ENCODE peak calls at places on chromosomes 16 and 17, in ten cellular contexts. Q is IMR-90, R is suprapubic skin, Z is BE2C, N is fibroblast of pulmonary artery, I is lower leg skin, E is tibial nerve, A is neural progenitor cell, L is A549, B is left ventricle myocardium inferior. V is an unnamed sample.

GRCh38 chr17:36932383-36933173 is 4.7 kb upstream of the LHX1 start:
- DNase-seq in E (no peak), L (no peak), N (no peak), B (no peak), Z (no peak), I (no peak), Q (no peak), R (no peak), A (no peak), V (no peak)

GRCh38 chr16:69937465-69937951 is 13.6 kb upstream of the CLEC18A start:
- DNase-seq in E (no peak), B (no peak), Q (no peak), I (no peak), A (peak), Z (no peak), L (peak), N (peak), R (peak), V (no peak)

GRCh38 chr16:68420366-68420765 is 27.9 kb downstream of the SMPD3 start:
- DNase-seq in Q (no peak), Z (no peak), A (no peak), R (no peak), L (no peak), B (no peak), N (no peak), E (no peak), I (no peak), V (no peak)

GRCh38 chr17:10059684-10060211 is 138.7 kb downstream of the GAS7 start:
- DNase-seq in E (no peak), Q (peak), A (no peak), N (peak), I (no peak), Z (no peak), L (no peak), B (peak), R (peak), V (no peak)

GRCh38 chr17:50607522-50607921 is 27.2 kb upstream of the ABCC3 start:
- DNase-seq in E (no peak), B (no peak), L (no peak), R (no peak), Q (no peak), I (no peak), Z (no peak), A (no peak), N (no peak), V (no peak)

GRCh38 chr17:28501421-28502284 is 4.5 kb upstream of the FOXN1 start:
- DNase-seq in B (no peak), A (no peak), R (no peak), Q (no peak), Z (no peak), N (no peak), I (no peak), E (no peak), L (no peak), V (no peak)

GRCh38 chr17:27473748-27474609 is 17.7 kb downstream of the KSR1 start:
- DNase-seq in E (no peak), L (no peak), B (peak), R (no peak), I (no peak), A (no peak), Z (peak), Q (no peak), N (peak), V (no peak)

GRCh38 chr17:80664217-80664780 is 119.7 kb downstream of the RPTOR start:
- DNase-seq in N (no peak), I (no peak), A (no peak), Z (no peak), E (no peak), L (no peak), Q (no peak), R (no peak), B (no peak), V (no peak)

GRCh38 chr16:4852221-4852872 is 5.1 kb downstream of the UBN1 start:
- DNase-seq in E (no peak), A (no peak), Z (no peak), Q (peak), B (no peak), L (peak), I (no peak), N (peak), R (no peak), V (no peak)

GRCh38 chr16:82971126-82971525 is 344.4 kb downstream of the CDH13 start:
- DNase-seq in B (no peak), L (no peak), Q (no peak), R (no peak), I (no peak), A (no peak), E (no peak), Z (no peak), N (no peak), V (no peak)

GRCh38 chr17:9401434-9401833 is 174.2 kb downstream of the STX8 start:
- DNase-seq in I (no peak), A (no peak), Q (peak), L (peak), R (no peak), B (no peak), Z (no peak), E (no peak), N (peak), V (no peak)

GRCh38 chr17:29212681-29213121 is 32.5 kb upstream of the MYO18A start:
- DNase-seq in B (no peak), N (no peak), Q (peak), A (no peak), I (peak), E (no peak), Z (no peak), R (no peak), L (no peak), V (no peak)

GRCh38 chr17:6753006-6753445 is 2.8 kb upstream of the XAF1 start:
- DNase-seq in A (peak), N (peak), L (no peak), Z (no peak), B (peak), R (peak), E (no peak), Q (peak), I (no peak), V (no peak)

GRCh38 chr17:37774508-37774907 is 29.6 kb upstream of the HNF1B start:
- DNase-seq in A (no peak), B (no peak), Q (no peak), E (no peak), I (no peak), N (no peak), L (no peak), R (no peak), Z (no peak), V (no peak)

GRCh38 chr17:1473841-1474240 is 17.8 kb upstream of the CRK start:
- DNase-seq in R (no peak), N (no peak), I (no peak), A (no peak), Q (no peak), Z (no peak), E (no peak), L (no peak), B (no peak), V (no peak)

GRCh38 chr16:11152205-11152604 is 103.8 kb downstream of the SOCS1 start:
- DNase-seq in L (no peak), N (no peak), R (no peak), E (no peak), I (no peak), Z (peak), A (no peak), B (no peak), Q (no peak), V (no peak)

GRCh38 chr17:2101448-2102257 is 46.8 kb downstream of the HIC1 start:
- DNase-seq in N (no peak), A (no peak), Q (no peak), I (peak), R (no peak), Z (peak), B (peak), E (no peak), L (no peak), V (no peak)

GRCh38 chr17:81672954-81673353 is 6.4 kb downstream of the CCDC137 start:
- DNase-seq in Q (no peak), I (no peak), A (no peak), R (no peak), L (no peak), B (no peak), Z (no peak), E (no peak), N (no peak), V (no peak)

GRCh38 chr17:49512296-49513043 is 17.4 kb downstream of the NGFR start:
- DNase-seq in A (no peak), I (no peak), B (no peak), Q (no peak), Z (no peak), N (no peak), R (no peak), E (no peak), L (no peak), V (no peak)

GRCh38 chr17:43905985-43906852 is 1.1 kb downstream of the MPP2 start:
- DNase-seq in N (peak), Q (peak), R (peak), A (peak), E (peak), L (peak), I (no peak), Z (peak), B (peak), V (no peak)

GRCh38 chr16:28090646-28091377 is 27.3 kb upstream of the GSG1L start:
- DNase-seq in R (no peak), I (no peak), A (peak), N (peak), E (no peak), Z (no peak), L (no peak), B (no peak), Q (peak), V (no peak)

GRCh38 chr17:45022655-45023339 is 28.6 kb downstream of the DCAKD start:
- DNase-seq in Z (peak), E (no peak), L (no peak), A (no peak), I (peak), R (no peak), B (no peak), N (no peak), Q (no peak), V (no peak)

GRCh38 chr16:23491490-23492391 is 18.6 kb downstream of the GGA2 start:
- DNase-seq in E (no peak), Q (peak), I (no peak), R (no peak), A (no peak), L (no peak), Z (no peak), N (peak), B (no peak), V (no peak)

GRCh38 chr17:16456770-16457316 is 35.1 kb downstream of the LRRC75A start:
- DNase-seq in A (peak), Q (no peak), R (no peak), L (no peak), E (no peak), Z (peak), N (no peak), I (no peak), B (no peak), V (no peak)

GRCh38 chr17:20994779-20995149 is 48.0 kb downstream of the USP22 start:
- DNase-seq in Z (no peak), R (no peak), I (no peak), A (no peak), Q (no peak), E (no peak), L (no peak), N (no peak), B (no peak), V (no peak)

GRCh38 chr16:54236761-54237160 is 49.8 kb downstream of the IRX3 start:
- DNase-seq in A (no peak), Z (no peak), N (peak), B (no peak), R (no peak), I (no peak), Q (peak), E (no peak), L (no peak), V (no peak)

GRCh38 chr17:28405632-28406477 is at the start of gene SLC46A1:
- DNase-seq in Z (peak), Q (no peak), E (no peak), A (peak), B (peak), I (no peak), N (peak), L (peak), R (no peak), V (peak)

GRCh38 chr16:27483624-27484023 is 66.1 kb downstream of the GTF3C1 start:
- DNase-seq in N (no peak), E (no peak), B (no peak), A (no peak), R (no peak), L (no peak), I (no peak), Z (no peak), Q (no peak), V (no peak)

GRCh38 chr16:28597692-28598261 is 927 bp upstream of the SULT1A2 start:
- DNase-seq in Z (no peak), N (no peak), Q (no peak), B (no peak), E (no peak), L (peak), A (peak), R (no peak), I (no peak), V (no peak)

GRCh38 chr17:80621335-80622169 is 76.9 kb downstream of the RPTOR start:
- DNase-seq in Z (no peak), N (no peak), B (no peak), R (no peak), E (no peak), Q (no peak), A (peak), L (no peak), I (no peak), V (peak)

GRCh38 chr17:83095016-83095415 is 15.6 kb downstream of the METRNL start:
- DNase-seq in N (no peak), L (no peak), B (no peak), A (no peak), I (no peak), Z (no peak), Q (no peak), R (no peak), E (no peak), V (no peak)

GRCh38 chr17:83092931-83093330 is 13.5 kb downstream of the METRNL start:
- DNase-seq in Q (no peak), E (no peak), A (no peak), L (no peak), Z (no peak), B (no peak), R (no peak), I (no peak), N (no peak), V (no peak)

GRCh38 chr17:83092186-83092585 is 12.8 kb downstream of the METRNL start:
- DNase-seq in R (no peak), N (no peak), I (no peak), B (no peak), Q (no peak), L (no peak), Z (no peak), E (no peak), A (no peak), V (no peak)

GRCh38 chr17:83093506-83093905 is 14.1 kb downstream of the METRNL start:
- DNase-seq in E (no peak), L (no peak), R (no peak), A (no peak), I (no peak), Q (no peak), Z (no peak), N (no peak), B (no peak), V (no peak)

GRCh38 chr17:83094291-83094690 is 14.9 kb downstream of the METRNL start:
- DNase-seq in Z (no peak), N (no peak), I (no peak), B (no peak), Q (no peak), L (no peak), R (no peak), A (no peak), E (no peak), V (no peak)
- TF ChIP-seq CTCF in Z (no peak), N (no peak), I (no peak), B (no peak), Q (no peak), L (no peak), R (no peak), A (no peak), E (no peak), V (no peak)

DNA sequence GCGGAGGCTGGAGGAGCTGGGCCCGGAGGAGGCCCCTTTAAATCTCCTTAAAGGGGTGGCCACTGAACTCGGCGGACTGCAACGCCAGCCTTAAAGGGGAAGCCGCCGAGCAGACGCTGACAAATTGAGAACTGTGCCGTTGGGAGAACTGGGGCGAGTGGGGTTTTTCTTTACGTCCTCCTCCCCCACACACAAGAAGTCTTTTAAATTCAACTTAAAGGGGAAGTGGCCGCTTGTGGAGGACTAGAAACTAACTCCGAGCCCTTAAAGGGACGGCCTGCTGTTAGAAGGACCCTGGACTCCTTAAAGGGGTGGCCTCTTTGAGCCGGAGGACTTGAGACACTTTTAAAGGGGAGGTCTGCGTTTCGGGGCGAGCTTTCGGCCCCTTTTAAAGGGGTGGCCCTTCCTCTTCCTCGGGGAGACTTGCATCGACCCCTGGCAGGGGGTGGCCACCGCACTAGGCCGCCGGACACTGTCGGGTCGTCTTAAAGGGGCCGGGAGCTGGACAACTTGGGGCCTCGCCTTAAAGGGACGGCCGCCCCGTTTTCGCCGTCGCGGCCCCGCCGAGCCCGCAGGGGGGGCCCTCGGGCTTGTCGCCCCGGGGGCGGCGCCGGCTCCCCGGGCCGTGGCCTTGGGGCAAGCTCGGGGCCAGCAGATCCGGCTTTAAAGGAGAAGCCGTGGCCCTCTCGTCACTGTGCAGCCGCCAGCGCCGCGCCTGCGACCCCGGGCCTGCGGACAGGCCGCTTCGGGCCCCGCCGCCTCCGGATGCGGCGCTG is 688 bp downstream of the FBRS start:
- DNase-seq in E (peak), R (peak), N (peak), L (peak), B (peak), A (peak), I (peak), Z (peak), Q (peak), V (peak)
- TF ChIP-seq CTCF in E (peak), R (peak), N (no peak), L (peak), B (peak), A (peak), I (no peak), Z (peak), Q (peak), V (peak)

DNA sequence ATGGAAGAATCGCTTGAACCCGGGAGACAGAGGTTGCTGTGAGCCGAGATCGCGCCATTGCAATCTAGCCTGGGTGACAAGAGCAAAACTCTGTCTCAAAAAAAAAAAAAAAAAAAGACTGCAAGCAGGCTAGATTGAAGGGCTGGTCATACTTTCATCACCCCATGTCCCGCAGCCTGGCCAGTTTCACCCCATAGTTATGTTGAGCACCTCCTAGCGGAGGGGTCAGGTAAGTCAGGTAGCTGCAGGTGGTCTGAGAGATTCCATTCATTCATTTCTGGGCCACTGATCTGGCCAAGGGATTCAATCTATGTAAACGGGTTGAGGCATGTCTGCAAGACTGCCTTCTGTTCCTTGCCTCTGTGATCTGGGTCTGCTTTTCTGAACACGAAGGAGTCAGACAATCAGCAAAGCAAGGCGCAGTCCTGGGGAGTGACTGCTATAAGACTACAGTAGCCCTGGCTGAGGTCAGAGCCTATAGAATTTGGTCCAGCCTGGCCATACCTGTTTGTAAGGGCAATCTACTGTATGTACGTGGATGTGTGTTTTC is 23.6 kb upstream of the BPTF start:
- DNase-seq in E (no peak), R (no peak), Q (no peak), N (no peak), A (no peak), Z (no peak), I (no peak), L (peak), B (no peak), V (no peak)
- TF ChIP-seq CTCF in E (no peak), R (no peak), Q (no peak), N (peak), A (peak), Z (no peak), I (no peak), L (no peak), B (no peak), V (no peak)

GRCh38 chr16:19502395-19503131 is 19.3 kb downstream of the GDE1 start:
- DNase-seq in A (peak), B (peak), I (peak), Q (peak), R (peak), E (peak), N (peak), L (peak), Z (peak), V (peak)

GRCh38 chr16:19499481-19499880 is 22.4 kb downstream of the GDE1 start:
- DNase-seq in I (no peak), Q (no peak), E (no peak), Z (no peak), L (no peak), N (no peak), R (no peak), A (no peak), B (no peak), V (no peak)

GRCh38 chr16:19503461-19504075 is 18.3 kb downstream of the GDE1 start:
- DNase-seq in Z (no peak), N (no peak), B (no peak), A (no peak), E (no peak), I (no peak), Q (no peak), L (no peak), R (no peak), V (no peak)

GRCh38 chr16:19497181-19497580 is 24.7 kb downstream of the GDE1 start:
- DNase-seq in Z (no peak), E (no peak), I (no peak), L (no peak), B (no peak), Q (no peak), R (no peak), A (no peak), N (no peak), V (no peak)

GRCh38 chr16:19499006-19499405 is 22.9 kb downstream of the GDE1 start:
- DNase-seq in Q (no peak), N (no peak), R (no peak), A (no peak), L (no peak), I (no peak), Z (no peak), B (no peak), E (no peak), V (no peak)
- TF ChIP-seq CTCF in Q (no peak), N (no peak), R (no peak), A (no peak), L (no peak), I (no peak), Z (no peak), B (no peak), E (no peak), V (no peak)

DNA sequence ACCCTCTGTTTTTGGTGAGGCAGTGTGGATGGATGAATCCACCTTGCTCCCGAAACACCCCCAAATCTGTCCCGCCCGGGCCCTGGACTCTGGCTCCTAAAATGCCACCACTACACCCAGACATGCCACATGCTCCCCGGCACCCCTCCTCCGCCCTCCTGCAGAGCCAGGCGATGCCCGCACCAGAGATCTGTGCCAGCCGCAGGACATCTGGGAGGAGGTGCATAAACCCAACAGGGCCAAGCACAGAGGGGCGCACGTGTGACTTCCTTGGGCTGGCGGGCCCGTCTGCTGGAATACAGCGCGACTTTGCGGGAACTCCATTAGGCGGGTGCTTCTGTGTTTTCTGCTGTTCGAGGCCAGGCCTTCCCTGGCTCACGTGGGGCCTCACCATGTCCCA is 14.2 kb upstream of the ACSF3 start:
- DNase-seq in I (no peak), L (no peak), E (no peak), Q (no peak), Z (no peak), A (no peak), N (no peak), B (no peak), R (no peak), V (no peak)
- TF ChIP-seq CTCF in I (no peak), L (no peak), E (no peak), Q (no peak), Z (no peak), A (no peak), N (no peak), B (no peak), R (no peak), V (no peak)

DNA sequence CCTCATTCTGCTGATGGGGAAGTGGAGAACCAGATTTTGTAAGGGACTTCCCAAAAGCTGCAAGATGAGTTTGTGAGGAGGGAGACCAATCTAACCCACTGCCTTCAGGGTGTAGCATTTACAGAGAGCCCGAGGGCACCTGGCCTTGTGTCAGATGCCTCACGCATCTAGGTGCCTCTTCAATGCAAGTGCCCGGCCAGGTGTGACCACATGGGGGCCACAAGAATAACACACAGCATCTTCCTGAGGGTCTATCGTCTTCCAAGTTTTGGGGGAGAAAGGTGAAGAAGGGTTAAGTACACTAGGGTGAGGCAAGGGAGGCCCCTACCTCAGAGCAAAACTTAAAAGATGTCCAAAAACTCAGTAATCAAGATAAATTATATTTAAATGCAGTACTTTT is 401.7 kb upstream of the CDH5 start:
- DNase-seq in L (no peak), A (no peak), N (no peak), R (no peak), Z (no peak), Q (no peak), E (no peak), B (no peak), I (no peak), V (no peak)
- TF ChIP-seq CTCF in L (no peak), A (no peak), N (no peak), R (no peak), Z (peak), Q (no peak), E (no peak), B (no peak), I (no peak), V (peak)